ENCODE peak calls at places on chromosomes 13 and 19, in eight cellular contexts. R is suprapubic skin; C is thoracic aorta; H is NT2/D1; Z is tibial nerve; I is lung; T is CD8-positive, alpha-beta memory T cell; D is heart right ventricle. V is an unnamed sample.
A peak's percentile ranks its signal among the peaks of the same experiment; 100 is the strongest.

GRCh38 chr13:42174344-42175162 is 97.4 kb upstream of the AKAP11 start:
- DNase-seq in R (no peak), D (no peak), Z (no peak), T (no peak), I (no peak), H (no peak), C (no peak), V (peak; percentile 21)

GRCh38 chr13:43785166-43785680 is 1.5 kb downstream of the ENOX1 start:
- DNase-seq in R (no peak), C (no peak), D (no peak), H (no peak), Z (no peak), T (no peak), I (no peak), V (no peak)

GRCh38 chr13:113001251-113002140 is 32.5 kb downstream of the MCF2L start:
- DNase-seq in C (no peak), Z (no peak), I (peak; percentile 75), R (no peak), H (peak; percentile 48), T (no peak), D (no peak), V (no peak)

GRCh38 chr13:39952244-39953233 is 297.1 kb downstream of the COG6 start:
- DNase-seq in D (peak; percentile 48), R (no peak), C (no peak), Z (no peak), H (no peak), I (no peak), T (no peak), V (no peak)

GRCh38 chr19:11410682-11411081 is 8.4 kb downstream of the RGL3 start:
- DNase-seq in D (no peak), H (no peak), C (no peak), I (no peak), Z (no peak), T (no peak), R (no peak), V (no peak)

GRCh38 chr13:32779119-32779518 is 192.9 kb downstream of the PDS5B start:
- DNase-seq in I (no peak), R (no peak), H (no peak), D (no peak), Z (no peak), T (no peak), C (no peak), V (no peak)

GRCh38 chr13:23455401-23456185 is 22.1 kb upstream of the SACS start:
- DNase-seq in H (no peak), I (no peak), D (no peak), C (no peak), R (no peak), T (no peak), Z (no peak), V (no peak)

GRCh38 chr13:100913143-100913542 is 238.5 kb upstream of the TMTC4 start:
- DNase-seq in C (no peak), R (no peak), T (no peak), Z (no peak), H (no peak), D (no peak), I (no peak), V (peak; percentile 13)

GRCh38 chr19:49438261-49438660 is 3.1 kb downstream of the SLC17A7 start:
- DNase-seq in H (no peak), C (no peak), Z (no peak), I (no peak), T (no peak), R (no peak), D (no peak), V (no peak)

GRCh38 chr19:49113762-49114629 is at the start of gene LIN7B:
- DNase-seq in D (peak; percentile 65), Z (no peak), H (no peak), I (no peak), C (no peak), R (no peak), T (peak; percentile 82), V (no peak)

GRCh38 chr13:74061939-74062595 is 72.1 kb downstream of the KLF12 start:
- DNase-seq in C (no peak), R (no peak), T (peak; percentile 45), D (no peak), H (no peak), Z (peak; percentile 22), I (no peak), V (no peak)

GRCh38 chr19:49712397-49712859 is 21.5 kb downstream of the CPT1C start:
- DNase-seq in T (no peak), D (peak; percentile 40), H (no peak), I (peak; percentile 37), Z (peak; percentile 14), R (no peak), C (no peak), V (no peak)

GRCh38 chr19:16571689-16572331 is 405 bp downstream of the SLC35E1 start:
- DNase-seq in D (no peak), R (no peak), H (no peak), I (no peak), C (no peak), T (no peak), Z (no peak), V (no peak)

DNA sequence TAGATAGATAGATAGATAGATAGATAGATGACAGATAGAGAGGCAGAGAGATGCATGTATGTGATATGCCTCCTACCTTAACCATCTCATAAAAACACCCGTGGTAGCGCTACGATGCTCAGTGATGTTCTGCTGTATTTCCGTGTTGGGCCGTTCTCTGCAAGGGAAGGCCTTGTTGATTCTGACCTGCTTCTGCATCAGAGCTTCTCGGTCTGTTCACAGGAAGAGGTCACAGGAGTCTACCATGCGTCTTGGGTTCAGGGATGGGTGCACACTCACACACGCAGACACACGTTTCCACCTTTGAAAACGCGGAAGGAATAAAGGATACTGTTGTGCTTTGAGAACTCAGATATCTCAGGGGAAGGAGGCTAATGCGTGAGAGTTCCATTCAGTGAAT is 316.9 kb downstream of the TEX29 start:
- DNase-seq in H (no peak), D (no peak), C (no peak), Z (no peak), T (no peak), I (no peak), R (no peak), V (no peak)
- H3K27me3 ChIP-seq in H (no peaks in the 10 kb centered on the region), D (peaks cover 43% of the 10 kb centered on the region), C (no peaks in the 10 kb centered on the region), Z (no peaks in the 10 kb centered on the region), T (no peaks in the 10 kb centered on the region), I (no peaks in the 10 kb centered on the region), R (peaks cover 17% of the 10 kb centered on the region), V (no peaks in the 10 kb centered on the region)

DNA sequence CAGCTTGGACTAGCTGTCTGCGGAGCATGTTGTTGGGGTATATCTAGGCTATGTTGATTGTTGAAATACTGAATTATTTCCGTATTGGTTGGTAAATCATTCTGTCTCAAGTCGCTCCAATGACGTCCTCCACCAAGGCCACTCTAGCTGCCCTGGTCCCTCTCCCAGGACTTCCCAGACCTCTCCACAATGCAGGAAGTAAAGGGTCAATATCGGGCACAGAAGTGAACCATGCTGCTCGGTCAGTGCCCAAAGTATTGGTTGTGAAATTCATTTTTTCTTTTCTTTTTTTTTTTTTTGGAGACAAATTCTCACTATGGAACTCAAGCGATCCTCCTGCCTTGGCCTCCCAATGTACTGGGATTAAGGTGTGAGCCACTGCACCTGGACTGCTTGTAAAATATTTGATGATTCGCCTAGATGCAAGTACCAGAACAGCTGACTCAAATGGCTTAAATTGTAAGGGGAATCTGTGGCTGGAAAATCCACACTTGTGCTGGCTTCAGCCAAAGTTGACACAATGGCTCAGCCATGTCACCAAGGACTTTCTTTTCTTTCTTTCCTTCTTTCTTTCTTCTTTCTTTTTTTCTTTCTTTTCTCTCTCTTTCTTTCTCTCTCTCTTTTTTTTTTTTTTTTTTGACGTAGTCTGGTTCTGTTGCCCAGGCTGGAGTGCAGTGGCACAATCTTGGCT is 43.7 kb downstream of the NUMBL start:
- DNase-seq in I (no peak), H (no peak), Z (no peak), R (no peak), T (no peak), C (no peak), D (no peak), V (no peak)
- H3K27me3 ChIP-seq in I (no peaks in the 10 kb centered on the region), H (no peaks in the 10 kb centered on the region), Z (no peaks in the 10 kb centered on the region), R (no peaks in the 10 kb centered on the region), T (no peaks in the 10 kb centered on the region), C (no peaks in the 10 kb centered on the region), D (no peaks in the 10 kb centered on the region), V (no peaks in the 10 kb centered on the region)

GRCh38 chr19:46224773-46225172 is 4.8 kb upstream of the IGFL1 start:
- DNase-seq in I (no peak), D (no peak), R (no peak), C (no peak), Z (no peak), T (no peak), H (no peak), V (no peak)
- H3K27me3 ChIP-seq in I (no peaks in the 10 kb centered on the region), D (peaks cover 40% of the 10 kb centered on the region), R (peaks cover 64% of the 10 kb centered on the region), C (no peaks in the 10 kb centered on the region), Z (no peaks in the 10 kb centered on the region), T (peaks cover 4% of the 10 kb centered on the region), H (peaks cover 19% of the 10 kb centered on the region), V (peaks cover 18% of the 10 kb centered on the region)

GRCh38 chr13:36288794-36289391 is 8.7 kb downstream of the CCDC169 start:
- DNase-seq in T (no peak), D (no peak), H (no peak), C (no peak), I (no peak), R (no peak), Z (no peak), V (no peak)
- H3K27me3 ChIP-seq in T (no peaks in the 10 kb centered on the region), D (peaks cover 3% of the 10 kb centered on the region), H (no peaks in the 10 kb centered on the region), C (no peaks in the 10 kb centered on the region), I (no peaks in the 10 kb centered on the region), R (no peaks in the 10 kb centered on the region), Z (no peaks in the 10 kb centered on the region), V (no peaks in the 10 kb centered on the region)

GRCh38 chr19:4120531-4120930 is 3.4 kb downstream of the MAP2K2 start:
- DNase-seq in C (no peak), T (no peak), Z (no peak), I (no peak), R (no peak), D (no peak), H (no peak), V (no peak)

GRCh38 chr19:4121815-4122214 is 2.1 kb downstream of the MAP2K2 start:
- DNase-seq in R (no peak), T (no peak), H (no peak), C (no peak), Z (no peak), D (no peak), I (no peak), V (no peak)

GRCh38 chr19:4123615-4124568 is at the start of gene MAP2K2:
- DNase-seq in H (peak; percentile 90), Z (peak; percentile 89), D (peak; percentile 95), R (peak; percentile 96), C (peak; percentile 46), T (peak; percentile 94), I (peak; percentile 95), V (peak; percentile 64)

GRCh38 chr19:4120933-4121612 is 2.8 kb downstream of the MAP2K2 start:
- DNase-seq in T (no peak), Z (no peak), C (no peak), R (no peak), H (no peak), I (no peak), D (no peak), V (no peak)

GRCh38 chr19:4122480-4122879 is 1.4 kb downstream of the MAP2K2 start:
- DNase-seq in R (no peak), T (no peak), H (no peak), D (no peak), I (no peak), C (no peak), Z (no peak), V (no peak)
- H3K27me3 ChIP-seq in R (no peaks in the 10 kb centered on the region), T (no peaks in the 10 kb centered on the region), H (no peaks in the 10 kb centered on the region), D (no peaks in the 10 kb centered on the region), I (no peaks in the 10 kb centered on the region), C (no peaks in the 10 kb centered on the region), Z (no peaks in the 10 kb centered on the region), V (no peaks in the 10 kb centered on the region)